ENCODE peak calls at places on chromosomes 16 and 17, in five cellular contexts. One of them, this sample, is unnamed.

GRCh38 chr17:41664587-41665565 is 23.8 kb upstream of the EIF1 start:
- DNase-seq in MV-4-11: no peak
- DNase-seq in HEK293T: no peak
- DNase-seq in mesendoderm: no peak
- DNase-seq in DMS 273 treated with DMSO at 0.1 percent for 48 hours: no peak
- DNase-seq in this sample: no peak

GRCh38 chr17:43813386-43813785 is 19.6 kb downstream of the MPP3 start:
- DNase-seq in DMS 273 treated with DMSO at 0.1 percent for 48 hours: no peak
- DNase-seq in mesendoderm: no peak
- DNase-seq in MV-4-11: no peak
- DNase-seq in HEK293T: no peak
- DNase-seq in this sample: no peak

GRCh38 chr17:43905985-43906852 is 1.1 kb downstream of the MPP2 start:
- DNase-seq in MV-4-11: no peak
- DNase-seq in DMS 273 treated with DMSO at 0.1 percent for 48 hours: peak
- DNase-seq in HEK293T: peak
- DNase-seq in mesendoderm: peak
- DNase-seq in this sample: peak

GRCh38 chr17:78415821-78416301 is 37.4 kb downstream of the PGS1 start:
- DNase-seq in MV-4-11: no peak
- DNase-seq in DMS 273 treated with DMSO at 0.1 percent for 48 hours: no peak
- DNase-seq in mesendoderm: no peak
- DNase-seq in HEK293T: no peak
- DNase-seq in this sample: no peak

GRCh38 chr17:37399404-37399803 is 7.2 kb downstream of the ACACA start:
- DNase-seq in DMS 273 treated with DMSO at 0.1 percent for 48 hours: no peak
- DNase-seq in mesendoderm: no peak
- DNase-seq in HEK293T: no peak
- DNase-seq in MV-4-11: no peak
- DNase-seq in this sample: no peak

GRCh38 chr17:54172654-54173316 is 350.1 kb downstream of the KIF2B start:
- DNase-seq in MV-4-11: no peak
- DNase-seq in DMS 273 treated with DMSO at 0.1 percent for 48 hours: no peak
- DNase-seq in mesendoderm: peak
- DNase-seq in HEK293T: no peak
- DNase-seq in this sample: no peak

GRCh38 chr17:78419970-78420820 is 41.7 kb downstream of the PGS1 start:
- DNase-seq in mesendoderm: no peak
- DNase-seq in HEK293T: no peak
- DNase-seq in MV-4-11: no peak
- DNase-seq in DMS 273 treated with DMSO at 0.1 percent for 48 hours: no peak
- DNase-seq in this sample: no peak

GRCh38 chr17:17084317-17084835 is 42.1 kb downstream of the MPRIP start:
- DNase-seq in DMS 273 treated with DMSO at 0.1 percent for 48 hours: no peak
- DNase-seq in MV-4-11: no peak
- DNase-seq in mesendoderm: no peak
- DNase-seq in HEK293T: no peak
- DNase-seq in this sample: no peak

GRCh38 chr16:12513791-12514175 is 289.9 kb downstream of the CPPED1 start:
- DNase-seq in MV-4-11: no peak
- DNase-seq in DMS 273 treated with DMSO at 0.1 percent for 48 hours: no peak
- DNase-seq in HEK293T: no peak
- DNase-seq in mesendoderm: no peak
- DNase-seq in this sample: no peak

GRCh38 chr17:48641541-48642058 is 15.4 kb upstream of the HOXB9 start:
- DNase-seq in HEK293T: no peak
- DNase-seq in MV-4-11: no peak
- DNase-seq in mesendoderm: no peak
- DNase-seq in DMS 273 treated with DMSO at 0.1 percent for 48 hours: no peak
- DNase-seq in this sample: no peak

GRCh38 chr17:44235583-44235936 is 16.1 kb upstream of the UBTF start:
- DNase-seq in mesendoderm: no peak
- DNase-seq in MV-4-11: no peak
- DNase-seq in DMS 273 treated with DMSO at 0.1 percent for 48 hours: no peak
- DNase-seq in HEK293T: no peak
- DNase-seq in this sample: no peak

GRCh38 chr17:46790216-46790615 is 28.3 kb downstream of the WNT3 start:
- DNase-seq in mesendoderm: no peak
- DNase-seq in DMS 273 treated with DMSO at 0.1 percent for 48 hours: no peak
- DNase-seq in MV-4-11: no peak
- DNase-seq in HEK293T: no peak
- DNase-seq in this sample: no peak

GRCh38 chr16:50152386-50152806 is 710 bp upstream of the TENT4B start:
- DNase-seq in HEK293T: no peak
- DNase-seq in DMS 273 treated with DMSO at 0.1 percent for 48 hours: no peak
- DNase-seq in MV-4-11: peak
- DNase-seq in mesendoderm: no peak
- DNase-seq in this sample: peak

GRCh38 chr17:54979657-54980056 is 11.1 kb downstream of the STXBP4 start:
- DNase-seq in mesendoderm: no peak
- DNase-seq in HEK293T: no peak
- DNase-seq in MV-4-11: no peak
- DNase-seq in DMS 273 treated with DMSO at 0.1 percent for 48 hours: no peak
- DNase-seq in this sample: no peak

GRCh38 chr17:60506312-60506711 is 19.7 kb downstream of the APPBP2 start:
- DNase-seq in HEK293T: no peak
- DNase-seq in DMS 273 treated with DMSO at 0.1 percent for 48 hours: no peak
- DNase-seq in MV-4-11: peak
- DNase-seq in mesendoderm: peak
- DNase-seq in this sample: no peak

GRCh38 chr17:8649157-8650118 is 18.9 kb upstream of the MYH10 start:
- DNase-seq in DMS 273 treated with DMSO at 0.1 percent for 48 hours: no peak
- DNase-seq in HEK293T: no peak
- DNase-seq in mesendoderm: no peak
- DNase-seq in MV-4-11: no peak
- DNase-seq in this sample: no peak

GRCh38 chr17:61635913-61636432 is 45.0 kb upstream of the NACA2 start:
- DNase-seq in HEK293T: peak
- DNase-seq in MV-4-11: peak
- DNase-seq in mesendoderm: peak
- DNase-seq in DMS 273 treated with DMSO at 0.1 percent for 48 hours: peak
- DNase-seq in this sample: peak

GRCh38 chr16:80285089-80285488 is 255.7 kb upstream of the DYNLRB2 start:
- DNase-seq in HEK293T: no peak
- DNase-seq in DMS 273 treated with DMSO at 0.1 percent for 48 hours: no peak
- DNase-seq in mesendoderm: no peak
- DNase-seq in MV-4-11: no peak
- DNase-seq in this sample: no peak

GRCh38 chr16:56206951-56207350 is 15.7 kb downstream of the GNAO1 start:
- DNase-seq in MV-4-11: no peak
- DNase-seq in HEK293T: no peak
- DNase-seq in DMS 273 treated with DMSO at 0.1 percent for 48 hours: no peak
- DNase-seq in mesendoderm: no peak
- DNase-seq in this sample: peak

GRCh38 chr16:58501242-58502131 is 1.5 kb downstream of the NDRG4 start:
- DNase-seq in mesendoderm: peak
- DNase-seq in DMS 273 treated with DMSO at 0.1 percent for 48 hours: peak
- DNase-seq in HEK293T: peak
- DNase-seq in MV-4-11: no peak
- DNase-seq in this sample: peak

GRCh38 chr17:27408891-27409290 is 47.4 kb upstream of the KSR1 start:
- DNase-seq in mesendoderm: no peak
- DNase-seq in DMS 273 treated with DMSO at 0.1 percent for 48 hours: no peak
- DNase-seq in MV-4-11: no peak
- DNase-seq in HEK293T: no peak
- DNase-seq in this sample: no peak

GRCh38 chr17:77322534-77323412 is 182.0 kb downstream of the SEC14L1 start:
- DNase-seq in MV-4-11: peak
- DNase-seq in DMS 273 treated with DMSO at 0.1 percent for 48 hours: no peak
- DNase-seq in HEK293T: peak
- DNase-seq in mesendoderm: peak
- DNase-seq in this sample: no peak

GRCh38 chr16:22130528-22130927 is 31.8 kb upstream of the SDR42E2 start:
- DNase-seq in DMS 273 treated with DMSO at 0.1 percent for 48 hours: no peak
- DNase-seq in MV-4-11: no peak
- DNase-seq in mesendoderm: no peak
- DNase-seq in HEK293T: no peak
- DNase-seq in this sample: no peak

GRCh38 chr16:67598527-67598926 is 36.2 kb downstream of the CTCF start:
- DNase-seq in MV-4-11: no peak
- DNase-seq in mesendoderm: no peak
- DNase-seq in DMS 273 treated with DMSO at 0.1 percent for 48 hours: no peak
- DNase-seq in HEK293T: no peak
- DNase-seq in this sample: no peak

GRCh38 chr17:44977065-44977464 is 9.0 kb upstream of the C1QL1 start:
- DNase-seq in mesendoderm: no peak
- DNase-seq in HEK293T: no peak
- DNase-seq in DMS 273 treated with DMSO at 0.1 percent for 48 hours: no peak
- DNase-seq in MV-4-11: no peak
- DNase-seq in this sample: no peak

GRCh38 chr17:42682400-42683384 is at the start of gene CNTNAP1:
- DNase-seq in HEK293T: peak
- DNase-seq in MV-4-11: peak
- DNase-seq in mesendoderm: peak
- DNase-seq in DMS 273 treated with DMSO at 0.1 percent for 48 hours: peak
- DNase-seq in this sample: peak

GRCh38 chr16:30491744-30492308 is 19.3 kb downstream of the ITGAL start:
- DNase-seq in DMS 273 treated with DMSO at 0.1 percent for 48 hours: no peak
- DNase-seq in MV-4-11: peak
- DNase-seq in mesendoderm: peak
- DNase-seq in HEK293T: peak
- DNase-seq in this sample: no peak

GRCh38 chr16:49748322-49748721 is 107.6 kb downstream of the ZNF423 start:
- DNase-seq in DMS 273 treated with DMSO at 0.1 percent for 48 hours: peak
- DNase-seq in HEK293T: no peak
- DNase-seq in mesendoderm: no peak
- DNase-seq in MV-4-11: no peak
- DNase-seq in this sample: peak

GRCh38 chr17:59858167-59858790 is 34.5 kb downstream of the TUBD1 start:
- DNase-seq in MV-4-11: no peak
- DNase-seq in DMS 273 treated with DMSO at 0.1 percent for 48 hours: no peak
- DNase-seq in HEK293T: no peak
- DNase-seq in mesendoderm: no peak
- DNase-seq in this sample: no peak

GRCh38 chr16:74709477-74709877 is 8.8 kb upstream of the MLKL start:
- DNase-seq in HEK293T: peak
- DNase-seq in DMS 273 treated with DMSO at 0.1 percent for 48 hours: no peak
- DNase-seq in mesendoderm: peak
- DNase-seq in MV-4-11: peak
- DNase-seq in this sample: peak

GRCh38 chr16:86668136-86668535 is 89.8 kb downstream of the FOXL1 start:
- DNase-seq in MV-4-11: no peak
- DNase-seq in DMS 273 treated with DMSO at 0.1 percent for 48 hours: no peak
- DNase-seq in HEK293T: peak
- DNase-seq in mesendoderm: peak
- DNase-seq in this sample: no peak

GRCh38 chr17:949623-950338 is 29.8 kb downstream of the NXN start:
- DNase-seq in HEK293T: no peak
- DNase-seq in MV-4-11: no peak
- DNase-seq in DMS 273 treated with DMSO at 0.1 percent for 48 hours: no peak
- DNase-seq in mesendoderm: peak
- DNase-seq in this sample: no peak

GRCh38 chr17:36474571-36474970 is 11.9 kb upstream of the ZNHIT3 start:
- DNase-seq in DMS 273 treated with DMSO at 0.1 percent for 48 hours: no peak
- DNase-seq in HEK293T: no peak
- DNase-seq in MV-4-11: no peak
- DNase-seq in mesendoderm: no peak
- DNase-seq in this sample: no peak

GRCh38 chr17:68248886-68249872 is 1.3 kb downstream of the AMZ2 start:
- DNase-seq in HEK293T: no peak
- DNase-seq in MV-4-11: peak
- DNase-seq in mesendoderm: no peak
- DNase-seq in DMS 273 treated with DMSO at 0.1 percent for 48 hours: no peak
- DNase-seq in this sample: no peak

GRCh38 chr16:88957887-88958577 is 19.0 kb downstream of the CBFA2T3 start:
- DNase-seq in HEK293T: no peak
- DNase-seq in mesendoderm: no peak
- DNase-seq in DMS 273 treated with DMSO at 0.1 percent for 48 hours: no peak
- DNase-seq in MV-4-11: peak
- DNase-seq in this sample: no peak

GRCh38 chr17:12536472-12536871 is 129.2 kb upstream of the MYOCD start:
- DNase-seq in MV-4-11: no peak
- DNase-seq in HEK293T: no peak
- DNase-seq in mesendoderm: no peak
- DNase-seq in DMS 273 treated with DMSO at 0.1 percent for 48 hours: no peak
- DNase-seq in this sample: no peak

GRCh38 chr17:28327709-28328108 is 7.6 kb downstream of the IFT20 start:
- DNase-seq in MV-4-11: no peak
- DNase-seq in HEK293T: no peak
- DNase-seq in DMS 273 treated with DMSO at 0.1 percent for 48 hours: no peak
- DNase-seq in mesendoderm: no peak
- DNase-seq in this sample: no peak

GRCh38 chr16:89312194-89312593 is 94.7 kb downstream of the ZNF778 start:
- DNase-seq in mesendoderm: no peak
- DNase-seq in HEK293T: no peak
- DNase-seq in MV-4-11: no peak
- DNase-seq in DMS 273 treated with DMSO at 0.1 percent for 48 hours: no peak
- DNase-seq in this sample: no peak

GRCh38 chr17:50348522-50349240 is 2.8 kb downstream of the XYLT2 start:
- DNase-seq in MV-4-11: no peak
- DNase-seq in HEK293T: no peak
- DNase-seq in mesendoderm: no peak
- DNase-seq in DMS 273 treated with DMSO at 0.1 percent for 48 hours: no peak
- DNase-seq in this sample: no peak